ENCODE peak calls at places on chromosomes 2 and 18, in ten cellular contexts. K, A, E, Q, Y, U, D, Z, M and O are unnamed samples.
A peak's percentile ranks its signal among the peaks of the same experiment; 100 is the strongest.

GRCh38 chr2:25339791-25340339 is 1.9 kb downstream of the DNMT3A start:
- DNase-seq in D (no peak), Z (no peak), Q (no peak), E (peak; percentile 40), A (no peak), M (no peak), U (no peak), K (no peak), Y (no peak), O (peak; percentile 68)

GRCh38 chr2:230520875-230521155 is 104.8 kb downstream of the SP100 start:
- DNase-seq in Q (no peak), M (no peak), Y (peak; percentile 44), Z (no peak), A (no peak), D (no peak), K (no peak), E (no peak), U (peak; percentile 78), O (no peak)

GRCh38 chr2:47089083-47089464 is 66.0 kb downstream of the STPG4 start:
- DNase-seq in K (no peak), Q (no peak), E (no peak), D (peak; percentile 54), A (no peak), Y (no peak), Z (no peak), M (peak; percentile 30), U (peak; percentile 75), O (no peak)

GRCh38 chr18:59560556-59560955 is 136.7 kb downstream of the CCBE1 start:
- DNase-seq in U (no peak), D (no peak), A (no peak), Z (no peak), M (no peak), Y (no peak), E (no peak), Q (no peak), K (no peak), O (no peak)

GRCh38 chr2:64996914-64997313 is 7.7 kb downstream of the SLC1A4 start:
- DNase-seq in A (no peak), M (no peak), E (no peak), Z (no peak), Q (no peak), K (no peak), U (peak; percentile 28), D (no peak), Y (no peak), O (no peak)

GRCh38 chr2:43086451-43087221 is 139.8 kb downstream of the ZFP36L2 start:
- DNase-seq in M (peak; percentile 94), K (no peak), U (peak; percentile 99), A (peak; percentile 99), Q (no peak), Y (peak; percentile 92), E (no peak), Z (no peak), D (no peak), O (no peak)

GRCh38 chr2:40204268-40204667 is 247.6 kb downstream of the SLC8A1 start:
- DNase-seq in Z (no peak), Y (no peak), D (no peak), U (no peak), A (no peak), K (no peak), E (no peak), M (no peak), Q (no peak), O (no peak)

GRCh38 chr18:51135361-51135760 is 62.1 kb downstream of the MEX3C start:
- DNase-seq in A (no peak), K (no peak), Z (no peak), M (no peak), Q (no peak), Y (peak; percentile 48), D (no peak), U (peak; percentile 84), E (no peak), O (no peak)

GRCh38 chr2:144426981-144427479 is 92.9 kb downstream of the ZEB2 start:
- DNase-seq in A (peak; percentile 87), E (no peak), D (no peak), Q (no peak), M (no peak), K (no peak), U (peak; percentile 73), Y (no peak), Z (no peak), O (no peak)

GRCh38 chr2:6082619-6083018 is 390.4 kb downstream of the SOX11 start:
- DNase-seq in M (no peak), A (no peak), Z (no peak), U (no peak), D (no peak), Q (no peak), K (no peak), Y (no peak), E (no peak), O (no peak)

GRCh38 chr2:104332733-104333132 is 521.2 kb upstream of the POU3F3 start:
- DNase-seq in E (no peak), K (no peak), Q (no peak), U (no peak), M (no peak), Y (no peak), Z (no peak), D (no peak), A (no peak), O (no peak)

GRCh38 chr2:71690231-71690834 is 237.0 kb downstream of the DYSF start:
- DNase-seq in A (no peak), Z (no peak), E (no peak), M (no peak), D (no peak), Q (no peak), Y (no peak), K (no peak), U (no peak), O (no peak)

GRCh38 chr18:55779711-55780590 is 192.0 kb upstream of the TCF4 start:
- DNase-seq in E (peak; percentile 29), D (peak; percentile 40), Z (no peak), U (peak; percentile 63), Q (no peak), K (no peak), Y (peak; percentile 12), A (no peak), M (peak; percentile 6), O (peak; percentile 75)

GRCh38 chr2:230650585-230651137 is 62.0 kb upstream of the CAB39 start:
- DNase-seq in E (no peak), U (no peak), M (no peak), D (peak; percentile 59), Q (no peak), Y (no peak), Z (no peak), A (no peak), K (no peak), O (no peak)

GRCh38 chr2:227185616-227186015 is 21.2 kb downstream of the COL4A3 start:
- DNase-seq in Z (no peak), K (no peak), Y (no peak), M (no peak), U (no peak), A (no peak), E (no peak), D (no peak), Q (no peak), O (no peak)

GRCh38 chr2:149768320-149768799 is 180.8 kb upstream of the MMADHC start:
- DNase-seq in Y (no peak), A (no peak), M (no peak), E (no peak), U (peak; percentile 30), Z (no peak), D (no peak), K (no peak), Q (no peak), O (peak; percentile 44)

GRCh38 chr2:71181316-71181715 is 45.6 kb downstream of the PAIP2B start:
- DNase-seq in U (peak; percentile 40), A (no peak), Q (no peak), K (no peak), M (no peak), D (no peak), E (no peak), Y (no peak), Z (no peak), O (no peak)

GRCh38 chr18:21980744-21981143 is 188.6 kb upstream of the GATA6 start:
- DNase-seq in Z (no peak), D (peak; percentile 68), K (no peak), U (no peak), M (no peak), Y (no peak), E (no peak), A (no peak), Q (no peak), O (no peak)